ENCODE peak calls at places on chromosomes 5 and 9, in six cellular contexts. N is type B pancreatic cell, U is endothelial cell, G is right atrium auricular region, L is foreskin keratinocyte, V is suprapubic skin. T is an unnamed sample.

GRCh38 chr5:1521671-1522600 is 1.8 kb downstream of the LPCAT1 start:
- DNase-seq in V (peak; percentile 62), N (peak; percentile 64), U (no peak), L (no peak), G (peak; percentile 59), T (peak; percentile 80)

GRCh38 chr9:35728041-35728971 is 3.7 kb downstream of the TLN1 start:
- DNase-seq in N (no peak), U (peak; percentile 68), V (no peak), G (peak; percentile 92), L (peak; percentile 17), T (peak; percentile 85)

GRCh38 chr9:136372561-136373299 is 739 bp downstream of the CARD9 start:
- DNase-seq in U (no peak), L (no peak), V (no peak), N (no peak), G (peak; percentile 79), T (peak; percentile 30)

GRCh38 chr5:58545912-58546311 is 37.0 kb upstream of the RAB3C start:
- DNase-seq in N (no peak), V (no peak), L (no peak), G (no peak), U (no peak), T (peak; percentile 6)

GRCh38 chr5:81316581-81316980 is 15.2 kb downstream of the ZCCHC9 start:
- DNase-seq in V (no peak), U (no peak), N (no peak), L (no peak), G (no peak), T (no peak)

GRCh38 chr5:107813559-107813958 is 142.8 kb upstream of the EFNA5 start:
- DNase-seq in N (no peak), L (no peak), G (no peak), V (no peak), U (no peak), T (no peak)

GRCh38 chr5:154663424-154663823 is 91.8 kb upstream of the LARP1 start:
- DNase-seq in G (no peak), U (no peak), V (no peak), N (no peak), L (no peak), T (no peak)

GRCh38 chr5:14201325-14202061 is 58.4 kb downstream of the TRIO start:
- DNase-seq in V (no peak), L (no peak), U (no peak), N (no peak), G (no peak), T (no peak)

GRCh38 chr5:96597441-96598020 is 64.6 kb upstream of the CAST start:
- DNase-seq in L (no peak), N (no peak), G (no peak), U (no peak), V (no peak), T (peak; percentile 31)

GRCh38 chr5:663436-664342 is 29.5 kb downstream of the TPPP start:
- DNase-seq in N (no peak), V (no peak), G (no peak), U (no peak), L (no peak), T (no peak)

GRCh38 chr9:98365227-98365669 is 109.8 kb upstream of the TBC1D2 start:
- DNase-seq in L (peak; percentile 10), G (no peak), N (peak; percentile 18), V (no peak), U (no peak), T (peak; percentile 44)

GRCh38 chr5:33890147-33890546 is 1.6 kb downstream of the ADAMTS12 start:
- DNase-seq in U (no peak), N (no peak), L (no peak), G (no peak), V (no peak), T (no peak)

GRCh38 chr5:40962207-40962955 is 53.1 kb downstream of the C7 start:
- DNase-seq in N (no peak), G (no peak), U (no peak), L (no peak), V (no peak), T (no peak)

GRCh38 chr5:34854459-34855174 is 15.7 kb downstream of the TTC23L start:
- DNase-seq in V (no peak), N (no peak), U (no peak), G (no peak), L (no peak), T (no peak)

GRCh38 chr5:78758169-78758839 is 109.7 kb upstream of the LHFPL2 start:
- DNase-seq in N (no peak), V (no peak), G (no peak), L (no peak), U (no peak), T (no peak)

GRCh38 chr5:161150589-161150988 is 298.6 kb upstream of the ATP10B start:
- DNase-seq in U (no peak), V (no peak), L (no peak), N (no peak), G (no peak), T (no peak)
- TF ChIP-seq CTCF in U (no peak), V (no peak), L (no peak), N (no peak), G (no peak), T (no peak)

DNA sequence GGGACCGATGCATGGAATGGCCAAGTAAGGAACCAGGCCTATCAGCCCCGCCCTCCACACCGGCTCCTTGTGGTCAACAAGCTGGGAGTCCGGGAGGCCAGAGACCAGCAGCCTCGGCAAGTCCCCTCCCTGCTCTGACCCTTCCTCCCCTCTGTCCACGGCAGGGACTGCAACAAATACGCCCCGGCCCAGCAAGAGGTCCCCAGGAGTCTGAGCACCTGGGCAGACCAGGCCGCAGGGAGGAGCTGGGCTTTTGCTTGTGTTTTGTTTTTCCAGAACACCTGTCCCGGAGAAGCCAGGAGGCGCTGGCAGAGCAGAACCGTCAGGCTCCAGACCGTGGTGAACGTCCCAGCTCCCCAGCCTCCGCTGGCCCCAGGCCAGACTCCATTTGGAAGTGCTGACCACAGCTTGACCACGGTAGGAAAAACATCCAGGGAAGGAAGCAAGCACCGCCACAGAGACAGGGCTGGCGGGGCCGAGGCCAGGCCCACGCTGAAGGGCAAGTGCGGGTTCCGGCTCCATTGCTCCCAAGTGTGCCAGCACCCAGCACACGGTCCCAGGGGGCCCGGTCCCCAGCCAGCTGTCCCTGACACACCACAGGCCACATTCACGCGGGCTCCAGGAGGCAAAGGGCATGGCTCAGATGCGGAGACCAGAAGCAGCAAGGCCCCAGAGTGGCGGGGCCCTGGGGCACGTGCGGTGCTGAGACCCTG is 56.6 kb downstream of the VAV2 start:
- DNase-seq in N (no peak), L (no peak), V (no peak), G (peak; percentile 83), U (no peak), T (no peak)
- TF ChIP-seq CTCF in N (no peak), L (no peak), V (no peak), G (no peak), U (no peak), T (no peak)

GRCh38 chr5:7078090-7078489 is 317.8 kb upstream of the ADCY2 start:
- DNase-seq in G (no peak), U (no peak), N (no peak), L (no peak), V (no peak), T (no peak)

GRCh38 chr5:7073666-7074065 is 322.3 kb upstream of the ADCY2 start:
- DNase-seq in V (no peak), N (no peak), U (no peak), G (no peak), L (no peak), T (no peak)

GRCh38 chr5:7078901-7079300 is 317.0 kb upstream of the ADCY2 start:
- DNase-seq in U (peak; percentile 47), L (no peak), G (no peak), N (no peak), V (no peak), T (peak; percentile 5)

DNA sequence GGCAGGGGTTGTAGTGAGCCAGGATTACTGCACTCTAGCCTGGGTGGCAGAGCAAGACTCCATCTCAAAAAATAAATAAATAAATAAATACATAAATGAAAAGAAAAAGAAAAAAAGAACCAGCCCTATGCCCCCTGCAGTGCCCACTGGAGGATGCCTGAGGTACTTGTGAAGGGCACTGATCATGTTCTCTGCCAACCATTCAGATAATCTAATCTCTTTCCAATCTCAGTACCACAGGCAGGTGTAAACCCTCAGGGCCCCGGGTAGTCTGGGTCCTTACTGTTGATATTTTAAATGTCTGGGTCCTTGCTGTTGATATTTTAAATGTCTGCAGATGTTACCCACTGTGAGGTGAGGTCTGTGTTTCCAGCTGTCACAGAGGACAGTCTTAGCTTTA is 321.8 kb upstream of the ADCY2 start:
- DNase-seq in G (no peak), V (no peak), L (no peak), U (no peak), N (no peak), T (no peak)
- TF ChIP-seq CTCF in G (no peak), V (no peak), L (no peak), U (no peak), N (peak; percentile 48), T (no peak)

GRCh38 chr9:110128664-110129329 is 79.2 kb downstream of the C9orf152 start:
- DNase-seq in V (no peak), U (no peak), G (no peak), L (no peak), N (no peak), T (no peak)

GRCh38 chr9:110125207-110125751 is 82.7 kb downstream of the C9orf152 start:
- DNase-seq in U (peak; percentile 75), L (no peak), N (no peak), G (peak; percentile 96), V (peak; percentile 75), T (peak; percentile 81)

GRCh38 chr9:110126457-110126856 is 81.5 kb downstream of the C9orf152 start:
- DNase-seq in L (no peak), U (no peak), V (no peak), G (no peak), N (no peak), T (no peak)

GRCh38 chr9:110125763-110126351 is 82.1 kb downstream of the C9orf152 start:
- DNase-seq in G (no peak), L (no peak), U (no peak), V (no peak), N (no peak), T (no peak)

GRCh38 chr9:110126986-110127864 is 80.7 kb downstream of the C9orf152 start:
- DNase-seq in G (peak; percentile 78), L (no peak), N (no peak), U (peak; percentile 67), V (no peak), T (no peak)
- TF ChIP-seq CTCF in G (peak; percentile 12), L (no peak), N (no peak), U (no peak), V (no peak), T (no peak)

GRCh38 chr9:89391585-89391984 is 73.3 kb downstream of the SECISBP2 start:
- DNase-seq in U (no peak), N (no peak), L (no peak), G (no peak), V (no peak), T (no peak)
- TF ChIP-seq CTCF in U (no peak), N (no peak), L (no peak), G (no peak), V (no peak), T (no peak)

GRCh38 chr9:88722753-88723152 is 187.8 kb downstream of the NXNL2 start:
- DNase-seq in U (no peak), L (no peak), V (no peak), N (no peak), G (no peak), T (peak; percentile 55)
- TF ChIP-seq CTCF in U (peak; percentile 44), L (peak; percentile 59), V (no peak), N (peak; percentile 27), G (peak; percentile 60), T (peak; percentile 47)

T was measured in MCF 10A.